ENCODE peak calls at places on chromosome 7, in four cellular contexts. M is NCI-H345; T is fibroblast of lung; Y is activated T-helper 9 cell treated with anti-CD3 and anti-CD28 coated beads, Interleukin-2, amount 50 U/mL, for 16 hours. V is an unnamed sample.

GRCh38 chr7:91659096-91659495 is 221.4 kb downstream of the MTERF1 start:
- DNase-seq in T (no peak), M (no peak), Y (no peak), V (no peak)

GRCh38 chr7:35630024-35630423 is 64.9 kb downstream of the HERPUD2 start:
- DNase-seq in M (no peak), Y (no peak), T (no peak), V (no peak)

GRCh38 chr7:86904949-86905834 is 154.3 kb downstream of the ELAPOR2 start:
- DNase-seq in Y (no peak), T (peak; percentile 31), M (no peak), V (peak; percentile 48)

GRCh38 chr7:22723642-22724041 is 3.4 kb upstream of the IL6 start:
- DNase-seq in M (no peak), Y (no peak), T (peak; percentile 71), V (no peak)

GRCh38 chr7:24372973-24373372 is 89.0 kb downstream of the NPY start:
- DNase-seq in T (no peak), Y (no peak), M (no peak), V (no peak)

GRCh38 chr7:143882611-143883078 is 19.3 kb downstream of the TCAF1 start:
- DNase-seq in Y (no peak), M (peak; percentile 91), T (peak; percentile 69), V (peak; percentile 68)

GRCh38 chr7:4205828-4206227 is 476.3 kb upstream of the FOXK1 start:
- DNase-seq in Y (no peak), T (no peak), M (no peak), V (no peak)

GRCh38 chr7:106839511-106839910 is 25.6 kb upstream of the PIK3CG start:
- DNase-seq in M (no peak), Y (no peak), T (no peak), V (no peak)

GRCh38 chr7:153297141-153297540 is 537.6 kb downstream of the ACTR3B start:
- DNase-seq in M (no peak), Y (no peak), T (no peak), V (no peak)

GRCh38 chr7:69732203-69732602 is 133.9 kb downstream of the AUTS2 start:
- DNase-seq in Y (no peak), M (no peak), T (no peak), V (no peak)

GRCh38 chr7:159157714-159158113 is 13.0 kb upstream of the VIPR2 start:
- DNase-seq in Y (no peak), T (no peak), M (no peak), V (no peak)

GRCh38 chr7:79548616-79549206 is 95.2 kb upstream of the MAGI2 start:
- DNase-seq in M (no peak), Y (no peak), T (peak; percentile 45), V (no peak)

GRCh38 chr7:768881-769504 is 41.9 kb upstream of the PRKAR1B start:
- DNase-seq in Y (no peak), M (no peak), T (peak; percentile 67), V (no peak)

GRCh38 chr7:143405671-143406352 is 2.8 kb downstream of the EPHA1 start:
- DNase-seq in Y (no peak), M (no peak), T (peak; percentile 45), V (no peak)

GRCh38 chr7:5699951-5700384 is 81.5 kb downstream of the RNF216 start:
- DNase-seq in T (no peak), M (no peak), Y (peak; percentile 61), V (no peak)

GRCh38 chr7:106572394-106573124 is 88.4 kb downstream of the CCDC71L start:
- DNase-seq in M (no peak), Y (no peak), T (no peak), V (no peak)

GRCh38 chr7:83947260-83947659 is 247.3 kb downstream of the SEMA3A start:
- DNase-seq in M (peak; percentile 22), Y (no peak), T (no peak), V (no peak)

GRCh38 chr7:117582219-117582704 is 102.4 kb downstream of the CFTR start:
- DNase-seq in M (no peak), T (peak; percentile 99), Y (no peak), V (no peak)

GRCh38 chr7:80941206-80941758 is 22.4 kb upstream of the SEMA3C start:
- DNase-seq in M (no peak), T (peak; percentile 83), Y (no peak), V (no peak)

GRCh38 chr7:96775046-96775445 is 65.4 kb upstream of the SEM1 start:
- DNase-seq in T (no peak), Y (no peak), M (no peak), V (no peak)

GRCh38 chr7:17521437-17521836 is 223.0 kb downstream of the AHR start:
- DNase-seq in T (peak; percentile 72), M (no peak), Y (no peak), V (no peak)

GRCh38 chr7:34296663-34297062 is 361.4 kb upstream of the NPSR1 start:
- DNase-seq in M (no peak), T (no peak), Y (no peak), V (no peak)

GRCh38 chr7:95470452-95470851 is 15.3 kb upstream of the ASB4 start:
- DNase-seq in T (peak; percentile 11), M (peak; percentile 71), Y (no peak), V (peak; percentile 78)

GRCh38 chr7:50657912-50658311 is 92.7 kb upstream of the DDC start:
- DNase-seq in T (no peak), M (no peak), Y (no peak), V (no peak)